ENCODE peak calls at places on chromosomes 12 and 14, in nine cellular contexts. P is non-pigmented ciliary epithelial cell; M is HS-27A; W is T-helper 9 cell; U is epithelial cell of esophagus; A is stimulated activated CD8-positive, alpha-beta memory T cell treated with anti-CD3 and anti-CD28 coated beads, Interleukin-2, amount 100 ng/mL, for 1 hour; Z is endothelial cell; L is ELF-1; T is stimulated activated CD4-positive, alpha-beta T cell treated with anti-CD3 and anti-CD28 coated beads, Interleukin-15, amount 100 ng/mL, for 24 hours. Y is an unnamed sample.

GRCh38 chr14:44149597-44149996 is 357.5 kb downstream of the FSCB start:
- DNase-seq in W (no peak), L (peak), A (no peak), U (peak), M (no peak), T (no peak), P (no peak), Z (peak), Y (no peak)

GRCh38 chr12:28759334-28759733 is 389.7 kb upstream of the FAR2 start:
- DNase-seq in L (peak), T (peak), U (peak), A (no peak), M (no peak), Z (no peak), P (no peak), W (no peak), Y (no peak)

GRCh38 chr12:3436496-3437060 is 54.4 kb upstream of the PRMT8 start:
- DNase-seq in M (no peak), W (no peak), P (no peak), A (no peak), Z (no peak), L (no peak), T (no peak), U (no peak), Y (no peak)

GRCh38 chr12:55974308-55974724 is 438 bp downstream of the RAB5B start:
- DNase-seq in U (peak), L (peak), W (no peak), T (peak), P (no peak), A (peak), M (no peak), Z (peak), Y (no peak)

GRCh38 chr14:31971612-31972011 is 105.5 kb upstream of the ARHGAP5 start:
- DNase-seq in U (no peak), W (no peak), A (no peak), Z (no peak), T (no peak), L (no peak), P (no peak), M (no peak), Y (no peak)

GRCh38 chr12:104455594-104456416 is 943 bp upstream of the CHST11 start:
- DNase-seq in P (no peak), A (no peak), M (no peak), U (no peak), W (no peak), Z (no peak), L (no peak), T (no peak), Y (no peak)

GRCh38 chr14:66444271-66444987 is 41.7 kb upstream of the CCDC196 start:
- DNase-seq in U (no peak), M (no peak), P (no peak), T (no peak), A (no peak), L (no peak), W (no peak), Z (no peak), Y (no peak)

GRCh38 chr12:85065816-85066482 is 29.8 kb downstream of the LRRIQ1 start:
- DNase-seq in M (no peak), W (no peak), L (no peak), P (no peak), T (no peak), A (no peak), U (no peak), Z (no peak), Y (no peak)

GRCh38 chr14:104265918-104266642 is 127.7 kb downstream of the KIF26A start:
- DNase-seq in A (no peak), L (no peak), M (no peak), W (no peak), U (no peak), Z (no peak), T (no peak), P (no peak), Y (no peak)

GRCh38 chr14:55979096-55979495 is 139.1 kb upstream of the PELI2 start:
- DNase-seq in A (no peak), W (no peak), M (no peak), L (no peak), U (no peak), Z (no peak), T (no peak), P (no peak), Y (no peak)

GRCh38 chr12:117188961-117189724 is 1.1 kb downstream of the FBXO21 start:
- DNase-seq in P (peak), Z (no peak), U (peak), M (no peak), A (no peak), W (no peak), T (no peak), L (peak), Y (no peak)

GRCh38 chr14:59199614-59200013 is 11.1 kb downstream of the DAAM1 start:
- DNase-seq in A (no peak), W (no peak), T (no peak), Z (no peak), L (no peak), M (no peak), P (no peak), U (no peak), Y (no peak)

GRCh38 chr14:38207830-38208815 is at the start of gene SSTR1:
- DNase-seq in U (no peak), P (no peak), M (no peak), Z (no peak), T (no peak), L (peak), W (no peak), A (no peak), Y (no peak)

GRCh38 chr12:47841910-47842309 is 22.2 kb upstream of the HDAC7 start:
- DNase-seq in Z (no peak), A (no peak), M (no peak), P (no peak), L (no peak), U (peak), T (no peak), W (no peak), Y (no peak)

GRCh38 chr12:129241852-129242251 is 388.6 kb downstream of the GLT1D1 start:
- DNase-seq in P (no peak), W (no peak), A (no peak), L (no peak), U (no peak), M (no peak), T (no peak), Z (no peak), Y (no peak)

GRCh38 chr12:14396071-14396470 is 30.6 kb downstream of the ATF7IP start:
- DNase-seq in L (no peak), P (no peak), Z (no peak), W (no peak), A (no peak), U (no peak), T (no peak), M (no peak), Y (no peak)

GRCh38 chr14:77869350-77869749 is 69.4 kb downstream of the ADCK1 start:
- DNase-seq in M (no peak), W (no peak), A (no peak), Z (no peak), P (no peak), U (no peak), L (no peak), T (no peak), Y (no peak)